ENCODE peak calls at places on chromosomes 1 and 21, in nine cellular contexts. Y, D, X, T, C, O, I, A and S are unnamed samples.
A peak's percentile ranks its signal among the peaks of the same experiment; 100 is the strongest.

GRCh38 chr1:171061425-171062143 is 29.1 kb upstream of the FMO3 start:
- DNase-seq in Y (no peak), D (no peak), X (peak; percentile 75), T (no peak), C (no peak), O (no peak), I (no peak), A (peak; percentile 18), S (no peak)

GRCh38 chr1:234750922-234751595 is 141.1 kb upstream of the IRF2BP2 start:
- DNase-seq in Y (peak; percentile 28), D (no peak), X (no peak), T (no peak), C (no peak), O (no peak), I (no peak), A (no peak), S (no peak)

GRCh38 chr1:206690516-206690915 is 5.8 kb downstream of the MAPKAPK2 start:
- DNase-seq in Y (no peak), D (no peak), X (no peak), T (no peak), C (no peak), O (no peak), I (no peak), A (no peak), S (no peak)

GRCh38 chr1:246790364-246790763 is 66.2 kb downstream of the SCCPDH start:
- DNase-seq in Y (no peak), D (no peak), X (no peak), T (no peak), C (no peak), O (no peak), I (no peak), A (no peak), S (no peak)

GRCh38 chr1:180881806-180882509 is 30.7 kb upstream of the KIAA1614 start:
- DNase-seq in Y (peak; percentile 71), D (no peak), X (peak; percentile 74), T (peak; percentile 14), C (no peak), O (peak; percentile 10), I (no peak), A (peak; percentile 60), S (no peak)

GRCh38 chr1:115867216-115867615 is 26.3 kb upstream of the NHLH2 start:
- DNase-seq in Y (no peak), D (no peak), X (no peak), T (no peak), C (no peak), O (no peak), I (no peak), A (no peak), S (no peak)

GRCh38 chr1:245987997-245988392 is 519.1 kb downstream of the SMYD3 start:
- DNase-seq in Y (no peak), D (no peak), X (no peak), T (no peak), C (no peak), O (no peak), I (no peak), A (no peak), S (no peak)

GRCh38 chr21:27631471-27631870 is 664.6 kb upstream of the ADAMTS5 start:
- DNase-seq in Y (no peak), D (no peak), X (peak; percentile 5), T (no peak), C (no peak), O (peak; percentile 29), I (no peak), A (no peak), S (no peak)

GRCh38 chr1:201039876-201040275 is 16.4 kb upstream of the KIF21B start:
- DNase-seq in Y (no peak), D (no peak), X (no peak), T (no peak), C (no peak), O (no peak), I (no peak), A (no peak), S (no peak)

DNA sequence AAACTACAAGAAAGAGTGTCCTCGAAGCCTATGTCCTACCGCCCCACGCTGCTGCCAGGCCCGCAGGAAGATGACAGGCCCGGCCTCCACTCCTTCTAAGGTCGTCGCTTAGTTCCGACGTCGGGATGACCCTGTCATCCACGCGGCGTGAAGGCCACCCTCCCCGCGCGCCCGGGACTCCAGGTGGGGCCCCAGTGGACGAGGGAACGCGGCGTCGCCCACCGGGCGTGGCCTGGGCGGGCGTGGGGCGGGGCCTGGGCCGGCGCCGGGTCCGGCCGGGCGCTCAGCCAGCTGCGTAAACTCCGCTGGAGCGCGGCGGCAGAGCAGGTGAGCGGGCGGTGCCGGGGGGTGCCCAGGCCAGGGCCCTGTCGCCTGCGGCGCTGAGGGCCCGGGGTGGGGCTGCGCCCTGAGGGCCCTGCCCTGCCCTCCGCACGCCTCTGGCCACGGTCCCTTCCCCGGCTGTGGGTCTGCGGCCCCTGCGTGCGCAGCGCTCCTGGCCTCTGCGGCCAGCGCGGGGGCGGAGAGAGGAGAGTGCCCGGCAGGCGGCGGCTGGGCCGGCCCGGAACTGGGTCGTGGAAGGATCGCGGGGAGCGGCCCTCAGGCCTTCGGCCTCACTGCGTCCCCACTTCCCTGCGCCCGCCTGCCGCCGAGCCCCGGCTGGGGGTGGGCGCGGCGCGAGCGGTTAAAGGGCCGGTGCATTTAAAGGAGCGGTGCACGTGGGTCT is at the start of gene PSEN2:
- DNase-seq in Y (peak; percentile 74), D (peak; percentile 78), X (peak; percentile 27), T (no peak), C (peak; percentile 48), O (no peak), I (peak; percentile 14), A (peak; percentile 74), S (no peak)
- TF ChIP-seq CTCF in Y (peak; percentile 29), D (no peak), X (peak; percentile 8), T (peak; percentile 10), C (no peak), O (peak; percentile 17), I (no peak), A (peak; percentile 53), S (peak; percentile 33)

DNA sequence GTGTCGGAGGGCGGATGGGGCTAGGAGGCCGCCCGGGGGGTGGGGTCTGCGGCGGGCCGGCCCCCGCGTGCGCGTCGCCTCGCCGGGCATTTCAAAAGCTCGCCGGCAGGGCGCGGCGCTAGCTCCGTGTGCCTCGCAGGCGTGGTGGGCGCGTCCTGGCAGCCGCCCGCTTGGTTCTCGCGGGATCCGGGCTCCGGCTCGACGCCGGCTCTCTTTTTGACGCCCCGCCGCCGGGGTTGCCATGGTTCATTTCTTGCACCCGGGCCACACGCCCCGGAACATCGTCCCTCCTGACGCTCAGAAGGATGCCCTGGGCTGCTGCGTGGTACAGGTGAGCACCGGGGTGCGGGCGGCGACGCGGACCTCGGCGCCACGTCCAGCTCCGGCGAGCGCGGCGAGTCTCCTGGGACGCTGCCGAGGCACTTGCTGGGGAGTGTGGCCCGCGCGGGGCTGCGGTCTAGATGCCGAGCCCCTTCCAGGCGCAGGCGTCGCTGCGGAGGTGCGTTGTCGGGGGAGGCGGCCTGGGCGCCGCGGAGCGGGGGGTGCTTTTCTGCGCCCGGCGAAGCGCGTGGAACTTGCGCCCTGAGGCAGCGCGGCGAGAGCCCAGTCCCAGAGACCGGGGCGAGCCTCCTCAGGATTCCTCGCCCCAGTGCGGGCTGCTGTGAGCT is at the start of gene ZYG11A:
- DNase-seq in Y (peak; percentile 92), D (peak; percentile 81), X (peak; percentile 73), T (peak; percentile 23), C (peak; percentile 51), O (no peak), I (peak; percentile 60), A (peak; percentile 44), S (no peak)
- TF ChIP-seq CTCF in Y (peak; percentile 37), D (no peak), X (peak; percentile 22), T (peak; percentile 6), C (peak; percentile 17), O (no peak), I (peak; percentile 33), A (no peak), S (peak; percentile 7)

GRCh38 chr1:184988506-184988905 is 14.2 kb upstream of the NIBAN1 start:
- DNase-seq in Y (no peak), D (no peak), X (no peak), T (no peak), C (no peak), O (no peak), I (no peak), A (no peak), S (no peak)

GRCh38 chr1:184982002-184982954 is 8.0 kb upstream of the NIBAN1 start:
- DNase-seq in Y (peak; percentile 67), D (peak; percentile 65), X (peak; percentile 84), T (peak; percentile 46), C (peak; percentile 80), O (no peak), I (peak; percentile 58), A (peak; percentile 82), S (peak; percentile 78)

GRCh38 chr1:184986250-184986649 is 11.9 kb upstream of the NIBAN1 start:
- DNase-seq in Y (no peak), D (no peak), X (peak; percentile 65), T (no peak), C (no peak), O (no peak), I (no peak), A (peak; percentile 41), S (no peak)
- TF ChIP-seq CTCF in Y (no peak), D (no peak), X (peak; percentile 61), T (peak; percentile 47), C (no peak), O (peak; percentile 62), I (peak; percentile 57), A (peak; percentile 18), S (no peak)

GRCh38 chr1:3347257-3348020 is 107.0 kb upstream of the ARHGEF16 start:
- DNase-seq in Y (no peak), D (no peak), X (no peak), T (no peak), C (no peak), O (no peak), I (no peak), A (no peak), S (no peak)

GRCh38 chr1:3350441-3351261 is 103.8 kb upstream of the ARHGEF16 start:
- DNase-seq in Y (peak; percentile 45), D (no peak), X (no peak), T (no peak), C (no peak), O (no peak), I (no peak), A (no peak), S (no peak)

GRCh38 chr1:3349968-3350299 is 104.5 kb upstream of the ARHGEF16 start:
- DNase-seq in Y (no peak), D (no peak), X (no peak), T (no peak), C (no peak), O (no peak), I (no peak), A (no peak), S (no peak)

GRCh38 chr1:3348196-3348865 is 106.1 kb upstream of the ARHGEF16 start:
- DNase-seq in Y (no peak), D (no peak), X (no peak), T (no peak), C (no peak), O (no peak), I (no peak), A (no peak), S (no peak)

DNA sequence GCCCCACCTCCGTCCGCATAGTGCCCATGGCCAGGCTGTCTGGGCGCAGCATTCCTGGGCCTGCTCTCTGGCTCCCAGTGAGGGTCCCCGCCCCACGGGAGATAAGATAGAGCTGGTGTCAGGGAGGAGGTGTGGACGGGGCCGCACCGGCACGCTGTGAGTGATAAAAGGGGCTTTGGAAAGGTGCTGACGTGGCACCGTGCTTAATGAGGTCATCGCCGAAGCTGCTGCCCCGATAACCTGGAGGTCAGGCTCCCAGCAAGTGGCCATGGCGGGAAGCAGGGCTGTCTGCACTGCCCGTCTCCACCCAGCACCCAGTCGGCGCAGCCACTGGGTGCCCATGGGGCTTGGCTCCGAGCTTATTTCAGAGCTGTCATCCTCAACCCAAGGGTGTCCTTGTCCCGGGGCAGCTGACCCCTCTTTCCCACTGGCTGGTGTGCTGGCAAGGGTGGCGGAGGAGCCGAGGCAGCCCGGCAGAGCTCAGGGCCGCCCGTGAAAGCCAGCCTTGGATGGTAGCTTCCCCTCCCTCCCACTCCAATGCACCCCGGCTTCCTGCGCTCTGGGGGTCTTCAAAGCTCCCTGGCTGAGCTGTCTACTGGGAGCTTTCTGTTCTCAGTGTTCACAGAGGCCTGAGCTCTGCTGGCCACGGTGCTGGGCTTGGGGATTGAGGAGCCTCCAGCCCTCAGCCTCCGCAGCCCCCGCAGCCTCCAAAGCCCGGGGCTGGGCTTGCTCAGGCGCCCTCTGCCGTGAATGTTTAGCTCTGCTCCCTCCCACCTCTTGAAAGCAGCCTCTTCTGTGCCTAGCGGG is 105.1 kb upstream of the ARHGEF16 start:
- DNase-seq in Y (peak; percentile 71), D (peak; percentile 60), X (no peak), T (no peak), C (no peak), O (no peak), I (no peak), A (no peak), S (no peak)
- TF ChIP-seq CTCF in Y (peak; percentile 46), D (peak; percentile 33), X (no peak), T (no peak), C (no peak), O (peak; percentile 28), I (peak; percentile 66), A (no peak), S (no peak)